ENCODE peak calls at places on chromosomes 2 and 18, in eight cellular contexts. H is stimulated activated CD4-positive, alpha-beta T cell treated with anti-CD3 and anti-CD28 coated beads, Interleukin-2, amount 100 ng/mL, for 24 hours; C is iris pigment epithelial cell; G is naive thymus-derived CD8-positive, alpha-beta T cell; U is mucosa of gallbladder; W is kidney glomerular epithelial cell; T is activated T-helper 9 cell treated with anti-CD3 and anti-CD28 coated beads, Interleukin-2, amount 50 U/mL, for 16 hours; L is myocyte. Z is an unnamed sample.

GRCh38 chr2:17615728-17616351 is 75.3 kb downstream of the VSNL1 start:
- DNase-seq in H (no peak), C (peak), G (no peak), U (no peak), W (peak), T (no peak), L (no peak), Z (no peak)

GRCh38 chr2:166449439-166449838 is 44.6 kb downstream of the SCN7A start:
- DNase-seq in H (no peak), C (no peak), G (no peak), U (no peak), W (no peak), T (no peak), L (no peak), Z (peak)

GRCh38 chr2:170115501-170116229 is 62.3 kb upstream of the MYO3B start:
- DNase-seq in H (no peak), C (no peak), G (no peak), U (no peak), W (no peak), T (no peak), L (no peak), Z (no peak)

GRCh38 chr18:62554083-62554815 is 31.4 kb downstream of the ZCCHC2 start:
- DNase-seq in H (no peak), C (no peak), G (no peak), U (no peak), W (no peak), T (no peak), L (no peak), Z (no peak)

GRCh38 chr2:112583497-112584133 is 794 bp upstream of the CHCHD5 start:
- DNase-seq in H (no peak), C (no peak), G (no peak), U (no peak), W (no peak), T (no peak), L (peak), Z (no peak)

GRCh38 chr18:8373486-8373885 is 235.8 kb upstream of the RAB12 start:
- DNase-seq in H (no peak), C (no peak), G (no peak), U (no peak), W (no peak), T (no peak), L (no peak), Z (no peak)

GRCh38 chr18:48441405-48441881 is 32.3 kb upstream of the ZBTB7C start:
- DNase-seq in H (no peak), C (no peak), G (no peak), U (no peak), W (no peak), T (no peak), L (peak), Z (no peak)

GRCh38 chr2:217934321-217935131 is 68.3 kb downstream of the TNS1 start:
- DNase-seq in H (no peak), C (peak), G (no peak), U (no peak), W (peak), T (no peak), L (peak), Z (no peak)

GRCh38 chr2:72893594-72894319 is 6.5 kb downstream of the SPR start:
- DNase-seq in H (peak), C (peak), G (no peak), U (no peak), W (peak), T (no peak), L (peak), Z (no peak)

GRCh38 chr18:44654555-44654954 is 26.1 kb upstream of the SETBP1 start:
- DNase-seq in H (no peak), C (peak), G (no peak), U (peak), W (peak), T (no peak), L (peak), Z (no peak)

GRCh38 chr2:219071189-219071816 is 10.6 kb upstream of the IHH start:
- DNase-seq in H (no peak), C (peak), G (no peak), U (no peak), W (no peak), T (no peak), L (no peak), Z (no peak)

GRCh38 chr2:64609229-64609994 is 44.3 kb downstream of the SERTAD2 start:
- DNase-seq in H (peak), C (peak), G (peak), U (peak), W (no peak), T (peak), L (no peak), Z (peak)

GRCh38 chr2:20641123-20641985 is 9.5 kb downstream of the HS1BP3 start:
- DNase-seq in H (no peak), C (peak), G (no peak), U (peak), W (peak), T (no peak), L (no peak), Z (no peak)

GRCh38 chr18:58087928-58088722 is 44.1 kb downstream of the NEDD4L start:
- DNase-seq in H (no peak), C (no peak), G (no peak), U (peak), W (no peak), T (no peak), L (no peak), Z (no peak)

GRCh38 chr2:187500585-187501359 is 52.7 kb upstream of the CALCRL start:
- DNase-seq in H (no peak), C (peak), G (no peak), U (no peak), W (no peak), T (no peak), L (peak), Z (no peak)

GRCh38 chr2:142849818-142850217 is 27.6 kb upstream of the KYNU start:
- DNase-seq in H (no peak), C (peak), G (no peak), U (no peak), W (peak), T (no peak), L (no peak), Z (no peak)

GRCh38 chr2:237298323-237299118 is 115.4 kb downstream of the COL6A3 start:
- DNase-seq in H (no peak), C (peak), G (no peak), U (peak), W (peak), T (no peak), L (peak), Z (no peak)

GRCh38 chr2:54952978-54953456 is 97.2 kb downstream of the RTN4 start:
- DNase-seq in H (no peak), C (no peak), G (no peak), U (no peak), W (no peak), T (no peak), L (no peak), Z (no peak)

GRCh38 chr2:60075048-60075447 is 478.4 kb downstream of the BCL11A start:
- DNase-seq in H (no peak), C (no peak), G (no peak), U (no peak), W (no peak), T (no peak), L (no peak), Z (no peak)

GRCh38 chr2:120628248-120628647 is 107.4 kb upstream of the GLI2 start:
- DNase-seq in H (no peak), C (no peak), G (no peak), U (no peak), W (no peak), T (no peak), L (no peak), Z (no peak)

GRCh38 chr2:15826273-15826717 is 114.1 kb upstream of the MYCN start:
- DNase-seq in H (no peak), C (no peak), G (no peak), U (no peak), W (no peak), T (no peak), L (no peak), Z (no peak)